ENCODE peak calls at places on chromosomes 3 and 15, in four cellular contexts. G, D, H and J are unnamed samples.

GRCh38 chr15:22919171-22919570 is 61.0 kb downstream of the CYFIP1 start:
- DNase-seq in G (no peak), D (no peak), H (no peak), J (no peak)

GRCh38 chr3:122947621-122948202 is 79.9 kb downstream of the SEMA5B start:
- DNase-seq in G (no peak), D (no peak), H (no peak), J (no peak)

GRCh38 chr15:65653341-65653740 is 31.6 kb downstream of the SLC24A1 start:
- DNase-seq in G (no peak), D (no peak), H (no peak), J (no peak)

GRCh38 chr15:87816811-87817210 is 439.7 kb downstream of the NTRK3 start:
- DNase-seq in G (no peak), D (no peak), H (no peak), J (no peak)

GRCh38 chr3:133943639-133944131 is 48.0 kb upstream of the RAB6B start:
- DNase-seq in G (peak; percentile 56), D (no peak), H (no peak), J (peak; percentile 59)

GRCh38 chr3:154766765-154767503 is 313.2 kb upstream of the MME start:
- DNase-seq in G (no peak), D (no peak), H (no peak), J (no peak)

GRCh38 chr3:177300842-177301241 is 103.6 kb upstream of the TBL1XR1 start:
- DNase-seq in G (no peak), D (no peak), H (no peak), J (no peak)

GRCh38 chr15:71808311-71809020 is 1.9 kb upstream of the NR2E3 start:
- DNase-seq in G (no peak), D (no peak), H (no peak), J (no peak)

GRCh38 chr3:23760325-23760724 is 45.4 kb upstream of the UBE2E1 start:
- DNase-seq in G (no peak), D (no peak), H (no peak), J (no peak)

GRCh38 chr15:64216722-64217428 is 54.1 kb upstream of the PPIB start:
- DNase-seq in G (no peak), D (peak; percentile 78), H (no peak), J (no peak)

GRCh38 chr15:68334661-68335124 is 57.1 kb downstream of the FEM1B start:
- DNase-seq in G (no peak), D (no peak), H (no peak), J (peak; percentile 89)

GRCh38 chr3:81910244-81910852 is 148.9 kb upstream of the GBE1 start:
- DNase-seq in G (no peak), D (peak; percentile 37), H (no peak), J (no peak)

GRCh38 chr3:149479621-149480325 is 5.3 kb downstream of the TM4SF4 start:
- DNase-seq in G (no peak), D (no peak), H (no peak), J (no peak)

GRCh38 chr3:150447084-150447483 is 39.0 kb downstream of the TSC22D2 start:
- DNase-seq in G (no peak), D (no peak), H (no peak), J (no peak)

GRCh38 chr3:145557405-145557804 is 603.6 kb downstream of the PLOD2 start:
- DNase-seq in G (no peak), D (no peak), H (no peak), J (no peak)

GRCh38 chr3:73766599-73767378 is 142.0 kb upstream of the PDZRN3 start:
- DNase-seq in G (peak; percentile 66), D (no peak), H (no peak), J (no peak)